ENCODE peak calls at places on chromosomes 3 and 15, in four cellular contexts. One of them, this sample, is unnamed.

GRCh38 chr15:36469567-36469966 is 109.9 kb upstream of the CDIN1 start:
- DNase-seq in stimulated activated CD4-positive, alpha-beta T cell treated with anti-CD3 and anti-CD28 coated beads, Interleukin-2, amount 100 ng/mL, for 48 hours: no peak
- DNase-seq in NCI-H1105 treated with DMSO at 0.1 percent for 48 hours: no peak
- DNase-seq in HS-27A: no peak
- DNase-seq in this sample: peak; percentile 12

GRCh38 chr3:33050084-33050653 is 46.8 kb downstream of the GLB1 start:
- DNase-seq in stimulated activated CD4-positive, alpha-beta T cell treated with anti-CD3 and anti-CD28 coated beads, Interleukin-2, amount 100 ng/mL, for 48 hours: no peak
- DNase-seq in HS-27A: no peak
- DNase-seq in NCI-H1105 treated with DMSO at 0.1 percent for 48 hours: no peak
- DNase-seq in this sample: no peak

GRCh38 chr3:61848885-61849284 is 287.5 kb downstream of the PTPRG start:
- DNase-seq in stimulated activated CD4-positive, alpha-beta T cell treated with anti-CD3 and anti-CD28 coated beads, Interleukin-2, amount 100 ng/mL, for 48 hours: no peak
- DNase-seq in NCI-H1105 treated with DMSO at 0.1 percent for 48 hours: no peak
- DNase-seq in HS-27A: no peak
- DNase-seq in this sample: peak; percentile 31

GRCh38 chr3:15387171-15387581 is 40.2 kb downstream of the METTL6 start:
- DNase-seq in NCI-H1105 treated with DMSO at 0.1 percent for 48 hours: no peak
- DNase-seq in stimulated activated CD4-positive, alpha-beta T cell treated with anti-CD3 and anti-CD28 coated beads, Interleukin-2, amount 100 ng/mL, for 48 hours: no peak
- DNase-seq in HS-27A: no peak
- DNase-seq in this sample: peak; percentile 30

GRCh38 chr3:177813322-177813721 is 616.0 kb upstream of the TBL1XR1 start:
- DNase-seq in stimulated activated CD4-positive, alpha-beta T cell treated with anti-CD3 and anti-CD28 coated beads, Interleukin-2, amount 100 ng/mL, for 48 hours: no peak
- DNase-seq in NCI-H1105 treated with DMSO at 0.1 percent for 48 hours: peak; percentile 17
- DNase-seq in HS-27A: no peak
- DNase-seq in this sample: no peak

GRCh38 chr3:156207802-156208685 is 87.7 kb downstream of the KCNAB1 start:
- DNase-seq in NCI-H1105 treated with DMSO at 0.1 percent for 48 hours: no peak
- DNase-seq in stimulated activated CD4-positive, alpha-beta T cell treated with anti-CD3 and anti-CD28 coated beads, Interleukin-2, amount 100 ng/mL, for 48 hours: no peak
- DNase-seq in HS-27A: peak; percentile 64
- DNase-seq in this sample: no peak

GRCh38 chr3:37971467-37971866 is 19.1 kb upstream of the VILL start:
- DNase-seq in NCI-H1105 treated with DMSO at 0.1 percent for 48 hours: no peak
- DNase-seq in HS-27A: no peak
- DNase-seq in stimulated activated CD4-positive, alpha-beta T cell treated with anti-CD3 and anti-CD28 coated beads, Interleukin-2, amount 100 ng/mL, for 48 hours: no peak
- DNase-seq in this sample: no peak

GRCh38 chr3:125163739-125164601 is 48.6 kb downstream of the SLC12A8 start:
- DNase-seq in stimulated activated CD4-positive, alpha-beta T cell treated with anti-CD3 and anti-CD28 coated beads, Interleukin-2, amount 100 ng/mL, for 48 hours: no peak
- DNase-seq in NCI-H1105 treated with DMSO at 0.1 percent for 48 hours: no peak
- DNase-seq in HS-27A: no peak
- DNase-seq in this sample: no peak

GRCh38 chr15:90091156-90091931 is 10.9 kb downstream of the IDH2 start:
- DNase-seq in stimulated activated CD4-positive, alpha-beta T cell treated with anti-CD3 and anti-CD28 coated beads, Interleukin-2, amount 100 ng/mL, for 48 hours: no peak
- DNase-seq in NCI-H1105 treated with DMSO at 0.1 percent for 48 hours: no peak
- DNase-seq in HS-27A: no peak
- DNase-seq in this sample: no peak

GRCh38 chr15:47870300-47870955 is 153.1 kb downstream of the SEMA6D start:
- DNase-seq in HS-27A: no peak
- DNase-seq in NCI-H1105 treated with DMSO at 0.1 percent for 48 hours: no peak
- DNase-seq in stimulated activated CD4-positive, alpha-beta T cell treated with anti-CD3 and anti-CD28 coated beads, Interleukin-2, amount 100 ng/mL, for 48 hours: no peak
- DNase-seq in this sample: no peak

GRCh38 chr3:194251891-194252560 is 99.1 kb downstream of the CPN2 start:
- DNase-seq in HS-27A: no peak
- DNase-seq in stimulated activated CD4-positive, alpha-beta T cell treated with anti-CD3 and anti-CD28 coated beads, Interleukin-2, amount 100 ng/mL, for 48 hours: no peak
- DNase-seq in NCI-H1105 treated with DMSO at 0.1 percent for 48 hours: no peak
- DNase-seq in this sample: no peak